ENCODE peak calls at places on chromosome 3, in ten cellular contexts. E is A172, T is KBM-7, D is T-cell, J is brain microvascular endothelial cell, Z is fibroblast of pulmonary artery, Y is AG09309, N is tibial nerve, R is iPS-NIHi11, C is left cardiac atrium. I is an unnamed sample.

GRCh38 chr3:182629521-182629920 is 163.8 kb upstream of the ATP11B start:
- DNase-seq in E (no peak), T (no peak), D (no peak), J (no peak), Z (no peak), Y (no peak), N (no peak), R (no peak), C (no peak), I (no peak)

GRCh38 chr3:13140596-13140995 is 67.4 kb upstream of the IQSEC1 start:
- DNase-seq in E (no peak), T (no peak), D (no peak), J (no peak), Z (no peak), Y (no peak), N (no peak), R (no peak), C (no peak), I (no peak)

GRCh38 chr3:157132936-157133335 is 27.0 kb downstream of the CCNL1 start:
- DNase-seq in E (no peak), T (no peak), D (no peak), J (no peak), Z (no peak), Y (no peak), N (peak), R (no peak), C (no peak), I (no peak)

GRCh38 chr3:107794664-107795443 is 272.1 kb downstream of the BBX start:
- DNase-seq in E (no peak), T (no peak), D (no peak), J (no peak), Z (peak), Y (no peak), N (peak), R (no peak), C (peak), I (peak)

GRCh38 chr3:126124148-126124868 is 40.4 kb upstream of the SLC41A3 start:
- DNase-seq in E (no peak), T (no peak), D (no peak), J (no peak), Z (no peak), Y (no peak), N (no peak), R (peak), C (no peak), I (no peak)

GRCh38 chr3:108931025-108931424 is 22.7 kb downstream of the GUCA1C start:
- DNase-seq in E (no peak), T (no peak), D (no peak), J (no peak), Z (no peak), Y (no peak), N (no peak), R (peak), C (no peak), I (no peak)

GRCh38 chr3:25804676-25805075 is 14.8 kb downstream of the OXSM start:
- DNase-seq in E (no peak), T (no peak), D (no peak), J (no peak), Z (no peak), Y (no peak), N (no peak), R (no peak), C (no peak), I (no peak)

GRCh38 chr3:18295171-18295920 is 129.8 kb downstream of the SATB1 start:
- DNase-seq in E (peak), T (peak), D (no peak), J (peak), Z (peak), Y (peak), N (no peak), R (peak), C (no peak), I (peak)

GRCh38 chr3:11195721-11196332 is 41.5 kb downstream of the HRH1 start:
- DNase-seq in E (peak), T (no peak), D (no peak), J (peak), Z (peak), Y (no peak), N (no peak), R (no peak), C (no peak), I (peak)

GRCh38 chr3:81465510-81465909 is 295.9 kb downstream of the GBE1 start:
- DNase-seq in E (no peak), T (no peak), D (no peak), J (no peak), Z (peak), Y (no peak), N (no peak), R (no peak), C (no peak), I (no peak)

GRCh38 chr3:117526485-117527079 is 817.0 kb downstream of the TUSC7 start:
- DNase-seq in E (no peak), T (peak), D (no peak), J (peak), Z (peak), Y (no peak), N (peak), R (no peak), C (no peak), I (peak)

GRCh38 chr3:2983987-2984724 is 126.0 kb downstream of the IL5RA start:
- DNase-seq in E (no peak), T (no peak), D (no peak), J (no peak), Z (no peak), Y (no peak), N (no peak), R (no peak), C (no peak), I (no peak)

GRCh38 chr3:179026636-179027035 is 45.0 kb downstream of the ZMAT3 start:
- DNase-seq in E (no peak), T (no peak), D (no peak), J (peak), Z (peak), Y (no peak), N (no peak), R (no peak), C (no peak), I (no peak)

GRCh38 chr3:183478501-183478900 is 50.1 kb upstream of the MCF2L2 start:
- DNase-seq in E (no peak), T (no peak), D (no peak), J (no peak), Z (no peak), Y (no peak), N (no peak), R (no peak), C (no peak), I (no peak)

GRCh38 chr3:39220551-39221530 is 28.4 kb upstream of the XIRP1 start:
- DNase-seq in E (no peak), T (peak), D (no peak), J (no peak), Z (no peak), Y (no peak), N (no peak), R (no peak), C (no peak), I (no peak)

GRCh38 chr3:66489577-66489976 is 11.2 kb downstream of the LRIG1 start:
- DNase-seq in E (no peak), T (no peak), D (no peak), J (no peak), Z (no peak), Y (no peak), N (no peak), R (no peak), C (no peak), I (no peak)

GRCh38 chr3:114557791-114558190 is 264.0 kb downstream of the TIGIT start:
- DNase-seq in E (no peak), T (no peak), D (no peak), J (no peak), Z (peak), Y (no peak), N (no peak), R (no peak), C (no peak), I (no peak)

GRCh38 chr3:136604961-136605360 is 147.2 kb downstream of the STAG1 start:
- DNase-seq in E (no peak), T (no peak), D (no peak), J (no peak), Z (peak), Y (no peak), N (no peak), R (no peak), C (no peak), I (no peak)

GRCh38 chr3:126983653-126984390 is 907 bp downstream of the PLXNA1 start:
- DNase-seq in E (no peak), T (no peak), D (no peak), J (no peak), Z (peak), Y (no peak), N (no peak), R (peak), C (no peak), I (peak)

GRCh38 chr3:127701281-127701792 is 28.6 kb downstream of the ABTB1 start:
- DNase-seq in E (no peak), T (no peak), D (no peak), J (no peak), Z (no peak), Y (no peak), N (no peak), R (no peak), C (peak), I (no peak)

GRCh38 chr3:142993958-142994442 is 7.4 kb upstream of the U2SURP start:
- DNase-seq in E (peak), T (peak), D (peak), J (peak), Z (peak), Y (peak), N (peak), R (peak), C (peak), I (peak)

GRCh38 chr3:34067442-34068130 is 269.2 kb downstream of the PDCD6IP start:
- DNase-seq in E (no peak), T (no peak), D (no peak), J (no peak), Z (no peak), Y (no peak), N (no peak), R (no peak), C (no peak), I (no peak)

GRCh38 chr3:27659279-27660021 is 62.7 kb downstream of the EOMES start:
- DNase-seq in E (peak), T (peak), D (no peak), J (peak), Z (peak), Y (no peak), N (peak), R (peak), C (peak), I (peak)

GRCh38 chr3:188683032-188683491 is 488.7 kb upstream of the TPRG1 start:
- DNase-seq in E (peak), T (peak), D (no peak), J (peak), Z (peak), Y (peak), N (no peak), R (no peak), C (peak), I (peak)

GRCh38 chr3:120429921-120430361 is 20.9 kb downstream of the FSTL1 start:
- DNase-seq in E (peak), T (no peak), D (no peak), J (peak), Z (no peak), Y (peak), N (no peak), R (no peak), C (no peak), I (peak)

GRCh38 chr3:77726509-77726908 is 686.6 kb downstream of the ROBO2 start:
- DNase-seq in E (no peak), T (no peak), D (no peak), J (no peak), Z (no peak), Y (no peak), N (no peak), R (no peak), C (no peak), I (no peak)

GRCh38 chr3:1007890-1008289 is 84.9 kb upstream of the CNTN6 start:
- DNase-seq in E (no peak), T (no peak), D (no peak), J (peak), Z (peak), Y (no peak), N (no peak), R (no peak), C (no peak), I (no peak)

GRCh38 chr3:31412832-31413231 is 119.9 kb upstream of the STT3B start:
- DNase-seq in E (peak), T (no peak), D (no peak), J (peak), Z (no peak), Y (peak), N (no peak), R (no peak), C (no peak), I (peak)

I was measured in AG20443.